ENCODE peak calls at places on chromosome 4, in four cellular contexts. W, D, I and G are unnamed samples.
A peak's percentile ranks its signal among the peaks of the same experiment; 100 is the strongest.

GRCh38 chr4:65510976-65511375 is 159.3 kb downstream of the EPHA5 start:
- DNase-seq in W (no peak), D (no peak), I (no peak), G (no peak)

GRCh38 chr4:85114526-85114925 is 148.0 kb upstream of the WDFY3 start:
- DNase-seq in D (no peak), I (no peak), W (no peak), G (no peak)

GRCh38 chr4:102447413-102447812 is 53.7 kb upstream of the NFKB1 start:
- DNase-seq in D (no peak), W (no peak), I (no peak), G (no peak)

GRCh38 chr4:155959417-155959816 is 5.8 kb upstream of the CTSO start:
- DNase-seq in D (no peak), I (no peak), W (no peak), G (no peak)

GRCh38 chr4:1975880-1976279 is 32.9 kb downstream of the NELFA start:
- DNase-seq in D (no peak), I (no peak), W (no peak), G (no peak)

GRCh38 chr4:8745828-8746225 is 125.8 kb downstream of the HMX1 start:
- DNase-seq in I (no peak), D (no peak), W (no peak), G (no peak)

GRCh38 chr4:125187221-125187620 is 127.5 kb upstream of the FAT4 start:
- DNase-seq in W (no peak), D (no peak), I (no peak), G (no peak)

GRCh38 chr4:111450867-111451266 is 694.4 kb upstream of the FAM241A start:
- DNase-seq in I (no peak), W (no peak), D (no peak), G (no peak)

GRCh38 chr4:40177591-40177990 is 19.2 kb upstream of the RHOH start:
- DNase-seq in W (no peak), I (no peak), D (no peak), G (no peak)

GRCh38 chr4:71635094-71635493 is 148.8 kb downstream of the GC start:
- DNase-seq in D (no peak), W (no peak), I (no peak), G (no peak)

GRCh38 chr4:158020734-158021346 is 152.0 kb downstream of the GASK1B start:
- DNase-seq in I (peak; percentile 44), W (no peak), D (no peak), G (no peak)

GRCh38 chr4:151045907-151046306 is 30.8 kb upstream of the LRBA start:
- DNase-seq in D (no peak), W (no peak), I (peak; percentile 31), G (peak; percentile 21)

GRCh38 chr4:37623125-37623524 is 63.1 kb downstream of the RELL1 start:
- DNase-seq in D (no peak), W (no peak), I (no peak), G (no peak)

GRCh38 chr4:88745175-88745574 is 47.5 kb upstream of the NAP1L5 start:
- DNase-seq in D (no peak), I (no peak), W (no peak), G (no peak)

GRCh38 chr4:88320780-88321373 is 36.5 kb upstream of the PPM1K start:
- DNase-seq in I (no peak), W (no peak), D (peak; percentile 83), G (no peak)

GRCh38 chr4:111632752-111633151 is 512.5 kb upstream of the FAM241A start:
- DNase-seq in I (no peak), W (no peak), D (no peak), G (no peak)

GRCh38 chr4:142202404-142203332 is 566.3 kb downstream of the IL15 start:
- DNase-seq in I (no peak), W (no peak), D (peak; percentile 16), G (no peak)

GRCh38 chr4:183362916-183363542 is 40.8 kb upstream of the CLDN24 start:
- DNase-seq in W (no peak), D (no peak), I (peak; percentile 14), G (no peak)

GRCh38 chr4:89036535-89036934 is 20.4 kb downstream of the FAM13A start:
- DNase-seq in W (no peak), D (no peak), I (no peak), G (no peak)

GRCh38 chr4:183499389-183499788 is 5.5 kb upstream of the ING2 start:
- DNase-seq in I (peak; percentile 72), D (no peak), W (no peak), G (no peak)

GRCh38 chr4:152479428-152480026 is 56.4 kb downstream of the FBXW7 start:
- DNase-seq in W (no peak), D (no peak), I (no peak), G (no peak)

GRCh38 chr4:70734971-70735370 is 13.2 kb downstream of the RUFY3 start:
- DNase-seq in I (no peak), D (no peak), W (no peak), G (no peak)

GRCh38 chr4:42906906-42907774 is 14.6 kb downstream of the GRXCR1 start:
- DNase-seq in D (no peak), W (no peak), I (no peak), G (no peak)

GRCh38 chr4:186020793-186021407 is 48.1 kb upstream of the TLR3 start:
- DNase-seq in D (no peak), W (no peak), I (no peak), G (no peak)

GRCh38 chr4:169268951-169269781 is 1.6 kb downstream of the SH3RF1 start:
- DNase-seq in W (no peak), I (peak; percentile 75), D (no peak), G (no peak)

GRCh38 chr4:58767598-58767997 is 1657.4 kb upstream of the IGFBP7 start:
- DNase-seq in I (no peak), W (no peak), D (no peak), G (no peak)

GRCh38 chr4:120973207-120973606 is 50.7 kb upstream of the PRDM5 start:
- DNase-seq in I (no peak), W (no peak), D (no peak), G (no peak)

DNA sequence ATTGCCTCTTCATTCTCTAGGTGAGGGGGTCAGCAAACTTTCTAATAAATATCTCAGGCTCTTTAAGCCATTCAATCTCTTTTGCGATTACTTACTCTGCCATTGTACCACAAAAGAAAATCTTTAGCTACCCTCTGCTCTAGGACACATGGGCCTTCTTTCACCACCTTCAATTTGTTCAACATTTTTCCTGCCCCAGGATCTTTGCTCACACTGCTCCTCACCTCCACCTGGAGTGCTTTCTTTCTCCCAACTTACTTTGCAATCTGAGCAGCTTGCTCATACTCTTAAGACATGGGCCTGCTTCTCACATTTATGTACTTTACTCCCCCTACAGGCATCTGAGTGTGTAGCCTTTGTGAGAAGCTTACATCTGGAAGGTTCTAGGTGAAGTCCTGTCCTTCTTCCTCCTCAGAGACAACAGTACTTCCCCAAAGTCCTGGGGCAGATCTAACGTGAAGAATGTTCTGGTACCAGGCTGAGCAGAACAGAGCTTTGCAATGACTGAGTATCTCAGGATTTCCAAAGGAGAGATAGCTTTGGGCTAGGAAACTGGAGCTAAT is 55.0 kb upstream of the PRDM5 start:
- DNase-seq in W (peak; percentile 7), I (peak; percentile 10), D (no peak), G (peak; percentile 15)
- TF ChIP-seq PBX3 in W (no peak), I (no peak), D (no peak), G (no peak)

GRCh38 chr4:781493-782216 is 44.3 kb downstream of the CPLX1 start:
- DNase-seq in I (peak; percentile 97), W (peak; percentile 94), D (peak; percentile 93), G (peak; percentile 98)
- TF ChIP-seq CTCF in I (no peak), W (no peak), D (no peak), G (no peak)

GRCh38 chr4:86939737-86940141 is 4.9 kb downstream of the AFF1 start:
- DNase-seq in W (no peak), I (no peak), D (peak; percentile 98), G (no peak)
- TF ChIP-seq PBX3 in W (no peak), I (no peak), D (no peak), G (no peak)

GRCh38 chr4:4247711-4248035 is 350 bp downstream of the TMEM128 start:
- DNase-seq in D (no peak), W (no peak), I (no peak), G (no peak)

GRCh38 chr4:4249876-4250275 is 1.9 kb upstream of the TMEM128 start:
- DNase-seq in I (no peak), D (no peak), W (no peak), G (no peak)

GRCh38 chr4:4245172-4245571 is 2.9 kb downstream of the TMEM128 start:
- DNase-seq in I (no peak), W (no peak), D (no peak), G (no peak)

GRCh38 chr4:4248885-4249203 is 821 bp upstream of the TMEM128 start:
- DNase-seq in W (no peak), I (peak; percentile 9), D (no peak), G (peak; percentile 20)

GRCh38 chr4:4248036-4248884 is at the start of gene TMEM128:
- DNase-seq in W (peak; percentile 85), D (peak; percentile 65), I (peak; percentile 90), G (peak; percentile 96)
- TF ChIP-seq CTCF in W (peak; percentile 16), D (no peak), I (peak; percentile 36), G (peak; percentile 48)

GRCh38 chr4:17436750-17437090 is 75.2 kb downstream of the QDPR start:
- DNase-seq in I (no peak), W (no peak), D (no peak), G (no peak)
- TF ChIP-seq PBX3 in I (no peak), W (no peak), D (no peak), G (no peak)

GRCh38 chr4:7066493-7066892 is 1.4 kb downstream of the GRPEL1 start:
- DNase-seq in D (no peak), W (no peak), I (no peak), G (no peak)

GRCh38 chr4:7068883-7069282 is 1.0 kb upstream of the GRPEL1 start:
- DNase-seq in W (no peak), D (no peak), I (no peak), G (peak; percentile 54)

GRCh38 chr4:7067147-7067522 is 729 bp downstream of the GRPEL1 start:
- DNase-seq in I (peak; percentile 40), W (no peak), D (no peak), G (no peak)

GRCh38 chr4:7067523-7068278 is at the start of gene GRPEL1:
- DNase-seq in W (peak; percentile 83), D (peak; percentile 98), I (peak; percentile 99), G (peak; percentile 99)

DNA sequence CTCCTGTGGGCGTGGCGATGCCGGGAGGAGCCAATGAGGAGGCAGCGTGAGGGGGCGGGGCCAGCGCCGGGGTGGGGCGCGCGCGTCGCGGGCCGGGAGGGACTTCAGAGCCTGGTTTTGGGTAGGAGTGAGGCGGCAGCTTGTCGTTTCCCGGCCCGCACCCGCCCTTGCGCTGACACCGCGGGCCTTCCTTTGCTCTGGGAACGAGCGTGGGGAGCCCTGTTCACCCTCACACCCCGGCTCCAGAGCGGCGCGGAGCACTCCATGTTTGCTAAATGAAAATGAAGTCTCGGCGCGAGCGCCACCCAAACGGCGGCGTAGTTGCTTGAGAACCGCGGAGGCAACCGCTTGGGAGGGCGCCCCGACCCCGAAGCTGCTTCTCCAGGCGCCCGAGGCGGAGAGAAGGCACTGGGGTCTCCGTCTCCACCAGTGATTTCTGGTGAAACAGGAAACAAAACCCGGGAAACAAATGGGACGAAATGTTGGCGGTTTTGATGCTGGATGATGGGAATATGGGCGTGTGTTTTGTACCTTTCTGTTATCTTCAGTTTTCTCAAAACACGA is 497 bp upstream of the GRPEL1 start:
- DNase-seq in W (no peak), I (no peak), D (no peak), G (no peak)
- TF ChIP-seq CTCF in W (no peak), I (peak; percentile 38), D (no peak), G (no peak)

GRCh38 chr4:73692701-73693100 is 47.7 kb upstream of the CXCL8 start:
- DNase-seq in I (peak; percentile 5), W (no peak), D (no peak), G (no peak)
- TF ChIP-seq PBX3 in I (no peak), W (no peak), D (no peak), G (no peak)